ENCODE peak calls at places on chromosomes 1 and 21, in four cellular contexts. E, L, V and D are unnamed samples.
A peak's percentile ranks its signal among the peaks of the same experiment; 100 is the strongest.

GRCh38 chr1:35177237-35177786 is 15.6 kb downstream of the SFPQ start:
- DNase-seq in L (no peak), V (no peak), E (no peak), D (no peak)

GRCh38 chr1:44827197-44828002 is 15.7 kb downstream of the PTCH2 start:
- DNase-seq in L (no peak), E (no peak), V (no peak), D (no peak)

GRCh38 chr1:90133133-90133532 is 138.2 kb downstream of the ZNF326 start:
- DNase-seq in E (peak; percentile 3), V (peak; percentile 24), L (no peak), D (peak; percentile 32)

GRCh38 chr1:184811439-184812111 is 56.9 kb upstream of the EDEM3 start:
- DNase-seq in L (no peak), V (no peak), E (no peak), D (peak; percentile 34)

GRCh38 chr1:18676431-18676830 is 45.8 kb downstream of the PAX7 start:
- DNase-seq in L (no peak), E (no peak), V (no peak), D (no peak)

GRCh38 chr1:17045623-17046022 is 8.2 kb downstream of the SDHB start:
- DNase-seq in V (no peak), E (no peak), L (no peak), D (peak; percentile 35)

GRCh38 chr1:238111521-238111920 is 220.8 kb upstream of the ZP4 start:
- DNase-seq in E (no peak), L (no peak), V (no peak), D (no peak)

GRCh38 chr1:11772458-11772857 is 10.5 kb downstream of the C1orf167 start:
- DNase-seq in V (no peak), L (no peak), E (no peak), D (no peak)

GRCh38 chr21:16969636-16970035 is 543.2 kb upstream of the CXADR start:
- DNase-seq in V (no peak), L (no peak), E (no peak), D (no peak)
- TF ChIP-seq CTCF in V (no peak), L (no peak), E (no peak), D (no peak)

GRCh38 chr1:36396359-36396758 is 1.3 kb downstream of the LSM10 start:
- DNase-seq in L (no peak), V (no peak), E (no peak), D (no peak)
- H3K4me3 ChIP-seq in L (no peak overlapping the region), V (no peak overlapping the region), E (no peak overlapping the region), D (peak overlapping the region; percentile 90)

GRCh38 chr1:189152685-189153084 is 1325.0 kb downstream of the BRINP3 start:
- DNase-seq in E (no peak), L (no peak), V (no peak), D (no peak)

GRCh38 chr1:189150624-189151023 is 1327.0 kb downstream of the BRINP3 start:
- DNase-seq in E (no peak), L (no peak), V (no peak), D (no peak)

GRCh38 chr1:189151361-189151760 is 1326.3 kb downstream of the BRINP3 start:
- DNase-seq in L (no peak), V (no peak), E (no peak), D (no peak)

GRCh38 chr1:189149547-189150375 is 1327.9 kb downstream of the BRINP3 start:
- DNase-seq in L (no peak), V (no peak), E (no peak), D (no peak)
- TF ChIP-seq CTCF in L (no peak), V (no peak), E (no peak), D (no peak)

GRCh38 chr1:201480231-201481003 is 11.4 kb upstream of the PHLDA3 start:
- DNase-seq in E (no peak), L (peak; percentile 95), V (no peak), D (peak; percentile 69)
- H3K4me3 ChIP-seq in E (no peak overlapping the region), L (no peak overlapping the region), V (peak overlapping the region; percentile 15), D (peak overlapping the region; percentile 25)

GRCh38 chr1:56758135-56758534 is 61.1 kb downstream of the FYB2 start:
- DNase-seq in L (peak; percentile 40), E (no peak), V (no peak), D (no peak)
- TF ChIP-seq CTCF in L (no peak), E (no peak), V (no peak), D (no peak)

DNA sequence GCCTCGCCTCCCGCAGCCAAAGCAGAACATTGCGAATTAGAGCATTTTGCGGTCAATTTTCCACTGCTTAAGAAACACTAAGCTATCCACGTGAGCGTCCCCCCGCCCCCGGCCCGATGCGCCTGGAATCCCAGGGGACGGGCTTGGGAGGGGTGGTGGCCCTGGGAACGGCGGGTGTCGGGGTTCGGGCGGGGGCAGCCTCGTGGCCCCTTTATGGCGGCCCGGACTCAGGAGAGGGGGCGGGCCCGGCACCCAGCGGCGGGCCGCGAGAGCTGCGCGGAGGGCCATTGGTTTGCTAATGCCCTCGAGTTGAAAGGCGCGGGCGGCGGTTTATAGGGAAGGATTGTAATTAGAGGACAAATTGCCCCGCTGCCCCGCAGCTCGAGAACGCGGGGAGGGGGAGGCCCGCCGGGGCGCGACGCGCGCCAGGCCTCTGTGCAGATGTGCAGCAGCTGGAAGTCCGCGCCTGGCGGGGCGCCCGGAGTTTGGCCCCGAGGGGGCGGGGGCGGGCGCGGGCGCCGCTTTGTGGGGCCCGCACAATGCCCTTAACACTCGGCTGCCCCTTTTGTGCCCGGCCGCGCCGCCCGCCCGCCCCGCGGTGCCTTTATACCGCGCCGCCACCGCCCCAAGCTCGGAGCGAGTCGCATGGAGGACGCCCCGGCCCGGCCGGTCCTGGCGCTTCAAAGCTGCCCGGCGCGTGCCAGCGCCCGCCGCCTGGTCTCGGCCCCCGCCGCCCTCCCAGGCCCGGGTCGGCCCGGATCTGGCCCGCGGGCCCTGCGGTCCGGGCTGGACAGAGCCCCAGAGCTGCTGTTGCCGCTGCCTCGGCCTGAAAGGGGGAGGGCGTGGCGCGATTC is 1.9 kb upstream of the HES3 start:
- DNase-seq in V (no peak), E (no peak), L (no peak), D (no peak)
- H3K4me3 ChIP-seq in V (peak overlapping the region; percentile 15), E (no peak overlapping the region), L (no peak overlapping the region), D (no peak overlapping the region)

DNA sequence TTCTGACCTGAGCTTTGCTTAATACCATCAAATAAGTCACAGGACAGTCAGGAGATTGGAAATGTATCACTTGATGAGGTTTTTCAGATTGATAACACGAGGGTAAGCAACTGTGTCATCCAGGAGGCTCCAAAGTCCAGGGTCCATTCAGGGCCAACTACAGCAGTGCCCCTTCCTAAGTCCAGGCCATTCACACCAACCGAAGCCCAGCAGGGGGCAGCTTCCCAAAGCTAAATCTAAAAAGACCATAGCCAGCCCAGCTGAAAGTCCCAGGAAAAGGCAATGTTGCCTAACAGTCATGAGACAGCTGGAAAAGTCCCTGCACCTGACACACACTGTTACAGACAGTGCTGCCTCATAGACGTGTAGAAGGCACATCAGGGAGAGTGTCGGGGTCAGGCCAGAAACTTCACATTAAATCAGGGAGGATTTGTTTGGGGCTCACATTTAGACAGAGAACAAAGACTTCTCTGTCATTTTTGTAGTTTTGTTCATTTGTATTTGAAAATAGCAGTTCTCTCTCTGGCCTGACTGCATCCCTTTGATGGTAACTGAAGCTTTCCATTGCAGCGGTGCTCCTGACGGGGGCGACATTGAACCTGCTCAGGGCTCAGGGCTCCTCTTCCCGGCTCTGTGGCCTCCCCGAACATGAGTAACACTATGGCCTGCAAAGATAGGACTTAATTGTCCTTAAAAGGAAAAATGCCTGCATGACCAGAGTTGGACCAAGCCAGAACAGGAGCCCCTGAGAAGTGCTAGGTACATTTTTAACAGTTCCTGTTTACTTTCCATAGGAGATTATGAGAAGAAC is 200.4 kb downstream of the NRIP1 start:
- DNase-seq in V (peak; percentile 54), L (peak; percentile 84), E (peak; percentile 86), D (peak; percentile 84)
- TF ChIP-seq CTCF in V (peak; percentile 83), L (peak; percentile 63), E (peak; percentile 74), D (peak; percentile 73)

DNA sequence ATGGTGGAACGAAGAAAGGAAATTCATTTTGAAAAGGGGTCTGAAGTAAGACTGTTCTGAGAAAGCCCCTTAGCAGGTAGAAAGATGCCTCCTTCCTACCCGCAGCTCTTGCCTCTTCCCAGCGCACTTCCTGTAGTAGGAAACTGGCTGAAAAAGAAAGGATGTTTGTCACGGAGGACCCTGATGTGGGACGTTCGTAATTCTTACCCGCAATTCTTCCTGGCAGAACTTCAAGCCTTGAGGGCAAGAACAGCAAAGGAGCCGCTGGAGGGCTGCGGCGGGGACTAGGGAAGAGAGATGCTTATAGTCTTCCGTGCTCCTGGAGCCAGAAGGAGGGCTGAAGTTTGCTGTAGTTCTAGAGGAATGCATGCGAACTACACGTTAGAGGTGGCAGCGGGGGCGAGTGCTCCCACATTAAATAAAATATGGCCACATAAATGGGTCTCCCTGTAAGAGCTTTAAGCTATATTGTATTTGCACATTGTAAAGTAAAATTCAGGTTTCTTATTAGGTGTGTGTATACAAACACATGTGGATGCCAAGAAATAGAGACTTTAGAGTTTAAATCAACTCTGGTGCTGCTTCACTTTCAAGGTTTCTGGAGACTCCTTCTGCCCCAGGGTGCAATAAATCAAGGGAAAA is 6.4 kb downstream of the C1orf53 start:
- DNase-seq in L (no peak), E (no peak), V (no peak), D (peak; percentile 15)
- H3K4me3 ChIP-seq in L (no peak overlapping the region), E (no peak overlapping the region), V (no peak overlapping the region), D (no peak overlapping the region)

GRCh38 chr1:205942631-205943159 is 561 bp downstream of the SLC26A9 start:
- DNase-seq in E (no peak), V (no peak), L (no peak), D (no peak)
- TF ChIP-seq CTCF in E (no peak), V (no peak), L (no peak), D (no peak)

GRCh38 chr1:41507152-41507720 is 22.8 kb upstream of the EDN2 start:
- DNase-seq in L (no peak), V (no peak), E (no peak), D (no peak)
- H3K4me3 ChIP-seq in L (no peak overlapping the region), V (no peak overlapping the region), E (no peak overlapping the region), D (no peak overlapping the region)